ENCODE peak calls at places on chromosomes 11 and 22, in seven cellular contexts. E is cardiac muscle cell; M is kidney; L is LoVo; Z is NCI-H1092; H is glutamatergic neuron; A is activated CD4-positive, CD25-positive, alpha-beta regulatory T cell. V is an unnamed sample.

GRCh38 chr11:126942146-126942545 is 58.4 kb downstream of the KIRREL3 start:
- DNase-seq in E (no peak), M (no peak), L (no peak), Z (no peak), H (no peak), A (no peak), V (no peak)

GRCh38 chr11:76788661-76789442 is 5.7 kb downstream of the TSKU start:
- DNase-seq in E (no peak), M (peak; percentile 91), L (peak; percentile 81), Z (no peak), H (no peak), A (no peak), V (no peak)

GRCh38 chr11:1199689-1200610 is 22.9 kb upstream of the MUC5B start:
- DNase-seq in E (no peak), M (peak; percentile 68), L (no peak), Z (no peak), H (peak; percentile 17), A (no peak), V (no peak)

GRCh38 chr11:91538065-91538464 is 686.6 kb upstream of the FAT3 start:
- DNase-seq in E (no peak), M (no peak), L (no peak), Z (no peak), H (no peak), A (no peak), V (no peak)

GRCh38 chr11:124917115-124917637 is 1.9 kb upstream of the HEPN1 start:
- DNase-seq in E (no peak), M (no peak), L (no peak), Z (no peak), H (no peak), A (no peak), V (no peak)

GRCh38 chr11:1747753-1748466 is 2.5 kb downstream of the IFITM10 start:
- DNase-seq in E (no peak), M (peak; percentile 83), L (no peak), Z (no peak), H (peak; percentile 19), A (no peak), V (peak; percentile 25)

GRCh38 chr11:73538381-73538872 is 59.5 kb downstream of the FAM168A start:
- DNase-seq in E (no peak), M (no peak), L (no peak), Z (no peak), H (no peak), A (no peak), V (no peak)

GRCh38 chr11:33869511-33870422 is 22.1 kb downstream of the LMO2 start:
- DNase-seq in E (peak; percentile 69), M (peak; percentile 79), L (peak; percentile 38), Z (peak; percentile 51), H (peak; percentile 74), A (no peak), V (peak; percentile 75)

GRCh38 chr22:28269277-28269676 is 350.2 kb upstream of the PITPNB start:
- DNase-seq in E (no peak), M (no peak), L (no peak), Z (no peak), H (no peak), A (no peak), V (no peak)

GRCh38 chr22:50498322-50498861 is 9.1 kb downstream of the LMF2 start:
- DNase-seq in E (peak; percentile 86), M (peak; percentile 76), L (peak; percentile 26), Z (peak; percentile 5), H (peak; percentile 77), A (peak; percentile 38), V (peak; percentile 60)

GRCh38 chr22:27867114-27867957 is 51.7 kb downstream of the PITPNB start:
- DNase-seq in E (no peak), M (no peak), L (no peak), Z (no peak), H (no peak), A (no peak), V (no peak)

GRCh38 chr22:27124336-27125023 is 467.1 kb downstream of the MIAT start:
- DNase-seq in E (no peak), M (no peak), L (no peak), Z (no peak), H (peak; percentile 31), A (no peak), V (no peak)

GRCh38 chr11:47083913-47084312 is 92.8 kb downstream of the ARFGAP2 start:
- DNase-seq in E (no peak), M (no peak), L (no peak), Z (no peak), H (no peak), A (no peak), V (no peak)

GRCh38 chr11:77654770-77655434 is 17.3 kb upstream of the CLNS1A start:
- DNase-seq in E (no peak), M (no peak), L (no peak), Z (no peak), H (no peak), A (no peak), V (no peak)

GRCh38 chr11:44409558-44410236 is 99.8 kb upstream of the ALX4 start:
- DNase-seq in E (no peak), M (no peak), L (no peak), Z (no peak), H (no peak), A (no peak), V (no peak)

GRCh38 chr11:66157182-66157864 is 87.3 kb downstream of the PACS1 start:
- DNase-seq in E (no peak), M (no peak), L (no peak), Z (no peak), H (no peak), A (no peak), V (no peak)

GRCh38 chr22:50319503-50319951 is 7.3 kb downstream of the DENND6B start:
- DNase-seq in E (no peak), M (peak; percentile 71), L (no peak), Z (no peak), H (peak; percentile 20), A (no peak), V (no peak)

GRCh38 chr11:5967708-5968107 is 586 bp downstream of the OR56A5 start:
- DNase-seq in E (no peak), M (no peak), L (no peak), Z (no peak), H (no peak), A (no peak), V (no peak)

GRCh38 chr22:26642465-26643367 is 14.7 kb upstream of the MIAT start:
- DNase-seq in E (no peak), M (no peak), L (no peak), Z (no peak), H (no peak), A (peak; percentile 56), V (peak; percentile 70)

GRCh38 chr22:46409631-46410210 is 74.2 kb downstream of the TRMU start:
- DNase-seq in E (no peak), M (no peak), L (no peak), Z (no peak), H (no peak), A (no peak), V (no peak)

GRCh38 chr22:42702675-42703074 is 18.0 kb downstream of the A4GALT start:
- DNase-seq in E (no peak), M (peak; percentile 56), L (no peak), Z (no peak), H (no peak), A (no peak), V (no peak)

GRCh38 chr11:21561589-21561988 is 631.3 kb upstream of the ANO5 start:
- DNase-seq in E (no peak), M (no peak), L (peak; percentile 75), Z (no peak), H (no peak), A (no peak), V (no peak)